ENCODE peak calls at places on chromosomes 3 and 15, in four cellular contexts. K is HL-60, S is AG10803, V is NCI-H2171 treated with DMSO at 0.1 percent for 48 hours. W is an unnamed sample.

GRCh38 chr3:149790265-149790664 is 2.1 kb downstream of the ANKUB1 start:
- DNase-seq in K (no peak), S (peak; percentile 24), V (no peak), W (no peak)

GRCh38 chr3:38687306-38687705 is 37.8 kb upstream of the SCN5A start:
- DNase-seq in K (peak; percentile 10), S (no peak), V (no peak), W (no peak)

GRCh38 chr15:99062226-99062625 is 42.7 kb upstream of the SYNM start:
- DNase-seq in K (no peak), S (no peak), V (no peak), W (no peak)

GRCh38 chr3:106963446-106963845 is 413.8 kb upstream of the CCDC54 start:
- DNase-seq in K (no peak), S (no peak), V (no peak), W (no peak)

GRCh38 chr15:85162237-85162636 is 180.6 kb downstream of the PDE8A start:
- DNase-seq in K (no peak), S (no peak), V (no peak), W (no peak)

GRCh38 chr3:165158011-165158410 is 38.2 kb downstream of the SLITRK3 start:
- DNase-seq in K (no peak), S (no peak), V (no peak), W (no peak)

GRCh38 chr3:30614943-30615342 is 8.5 kb downstream of the TGFBR2 start:
- DNase-seq in K (no peak), S (no peak), V (no peak), W (no peak)

GRCh38 chr15:66617137-66618090 is 51.6 kb upstream of the LCTL start:
- DNase-seq in K (peak; percentile 66), S (peak; percentile 50), V (peak; percentile 13), W (no peak)

GRCh38 chr3:12193485-12194165 is 34.9 kb upstream of the TIMP4 start:
- DNase-seq in K (peak; percentile 76), S (peak; percentile 96), V (no peak), W (peak; percentile 34)

W was measured in activated T-helper 2 cell treated with anti-CD3 and anti-CD28 coated beads, Interferon-gamma antibody, Interleukin-2, Interleukin-4, amounts not matched to agents 10 μg/mL and 5 μg/mL and 100 μg/mL, durations not matched to agents 14 hours and 24 hours and 36 hours.